ENCODE peak calls at places on chromosomes 12 and 14, in ten cellular contexts. One of them, this sample, is unnamed.

GRCh38 chr12:122726056-122726558 is 4.5 kb downstream of the HCAR1 start:
- DNase-seq in stimulated activated CD4-positive, alpha-beta T cell treated with anti-CD3 and anti-CD28 coated beads, TNF-alpha, amount 100 ng/mL, for 4 hours: no peak
- DNase-seq in lung: no peak
- DNase-seq in brain pericyte: no peak
- DNase-seq in AG08396: no peak
- DNase-seq in AG04450: no peak
- DNase-seq in Calu3: peak; percentile 74
- DNase-seq in A549: no peak
- DNase-seq in Kasumi-1: peak; percentile 74
- DNase-seq in GM12891: no peak
- DNase-seq in this sample: no peak

GRCh38 chr12:58963844-58964243 is 43.5 kb upstream of the LRIG3 start:
- DNase-seq in stimulated activated CD4-positive, alpha-beta T cell treated with anti-CD3 and anti-CD28 coated beads, TNF-alpha, amount 100 ng/mL, for 4 hours: no peak
- DNase-seq in lung: no peak
- DNase-seq in brain pericyte: no peak
- DNase-seq in AG08396: no peak
- DNase-seq in AG04450: no peak
- DNase-seq in Calu3: no peak
- DNase-seq in A549: no peak
- DNase-seq in Kasumi-1: no peak
- DNase-seq in GM12891: no peak
- DNase-seq in this sample: no peak

GRCh38 chr12:125436686-125437085 is 371.5 kb downstream of the AACS start:
- DNase-seq in stimulated activated CD4-positive, alpha-beta T cell treated with anti-CD3 and anti-CD28 coated beads, TNF-alpha, amount 100 ng/mL, for 4 hours: no peak
- DNase-seq in lung: no peak
- DNase-seq in brain pericyte: no peak
- DNase-seq in AG08396: no peak
- DNase-seq in AG04450: no peak
- DNase-seq in Calu3: no peak
- DNase-seq in A549: no peak
- DNase-seq in Kasumi-1: no peak
- DNase-seq in GM12891: no peak
- DNase-seq in this sample: no peak

GRCh38 chr14:69522026-69522425 is 37.5 kb downstream of the PLEKHD1 start:
- DNase-seq in stimulated activated CD4-positive, alpha-beta T cell treated with anti-CD3 and anti-CD28 coated beads, TNF-alpha, amount 100 ng/mL, for 4 hours: no peak
- DNase-seq in lung: no peak
- DNase-seq in brain pericyte: no peak
- DNase-seq in AG08396: no peak
- DNase-seq in AG04450: no peak
- DNase-seq in Calu3: no peak
- DNase-seq in A549: no peak
- DNase-seq in Kasumi-1: no peak
- DNase-seq in GM12891: no peak
- DNase-seq in this sample: no peak

GRCh38 chr14:104393898-104394605 is 185.5 kb upstream of the C14orf180 start:
- DNase-seq in stimulated activated CD4-positive, alpha-beta T cell treated with anti-CD3 and anti-CD28 coated beads, TNF-alpha, amount 100 ng/mL, for 4 hours: no peak
- DNase-seq in lung: peak; percentile 30
- DNase-seq in brain pericyte: no peak
- DNase-seq in AG08396: no peak
- DNase-seq in AG04450: no peak
- DNase-seq in Calu3: no peak
- DNase-seq in A549: no peak
- DNase-seq in Kasumi-1: peak; percentile 97
- DNase-seq in GM12891: no peak
- DNase-seq in this sample: no peak

GRCh38 chr14:74459981-74460380 is 33.1 kb downstream of the NPC2 start:
- DNase-seq in stimulated activated CD4-positive, alpha-beta T cell treated with anti-CD3 and anti-CD28 coated beads, TNF-alpha, amount 100 ng/mL, for 4 hours: no peak
- DNase-seq in lung: no peak
- DNase-seq in brain pericyte: no peak
- DNase-seq in AG08396: no peak
- DNase-seq in AG04450: no peak
- DNase-seq in Calu3: no peak
- DNase-seq in A549: no peak
- DNase-seq in Kasumi-1: no peak
- DNase-seq in GM12891: no peak
- DNase-seq in this sample: no peak

GRCh38 chr12:120262852-120263724 is 2.4 kb downstream of the PXN start:
- DNase-seq in stimulated activated CD4-positive, alpha-beta T cell treated with anti-CD3 and anti-CD28 coated beads, TNF-alpha, amount 100 ng/mL, for 4 hours: no peak
- DNase-seq in lung: no peak
- DNase-seq in brain pericyte: no peak
- DNase-seq in AG08396: no peak
- DNase-seq in AG04450: no peak
- DNase-seq in Calu3: no peak
- DNase-seq in A549: no peak
- DNase-seq in Kasumi-1: no peak
- DNase-seq in GM12891: no peak
- DNase-seq in this sample: no peak

GRCh38 chr12:23548742-23549141 is 400.7 kb downstream of the SOX5 start:
- DNase-seq in stimulated activated CD4-positive, alpha-beta T cell treated with anti-CD3 and anti-CD28 coated beads, TNF-alpha, amount 100 ng/mL, for 4 hours: no peak
- DNase-seq in lung: no peak
- DNase-seq in brain pericyte: no peak
- DNase-seq in AG08396: no peak
- DNase-seq in AG04450: no peak
- DNase-seq in Calu3: no peak
- DNase-seq in A549: no peak
- DNase-seq in Kasumi-1: no peak
- DNase-seq in GM12891: no peak
- DNase-seq in this sample: no peak

GRCh38 chr12:119621878-119622277 is 28.3 kb downstream of the TMEM233 start:
- DNase-seq in stimulated activated CD4-positive, alpha-beta T cell treated with anti-CD3 and anti-CD28 coated beads, TNF-alpha, amount 100 ng/mL, for 4 hours: no peak
- DNase-seq in lung: no peak
- DNase-seq in brain pericyte: no peak
- DNase-seq in AG08396: no peak
- DNase-seq in AG04450: no peak
- DNase-seq in Calu3: no peak
- DNase-seq in A549: no peak
- DNase-seq in Kasumi-1: no peak
- DNase-seq in GM12891: no peak
- DNase-seq in this sample: no peak

GRCh38 chr12:107336705-107337104 is 243.4 kb upstream of the CRY1 start:
- DNase-seq in stimulated activated CD4-positive, alpha-beta T cell treated with anti-CD3 and anti-CD28 coated beads, TNF-alpha, amount 100 ng/mL, for 4 hours: no peak
- DNase-seq in lung: no peak
- DNase-seq in brain pericyte: no peak
- DNase-seq in AG08396: no peak
- DNase-seq in AG04450: no peak
- DNase-seq in Calu3: no peak
- DNase-seq in A549: no peak
- DNase-seq in Kasumi-1: no peak
- DNase-seq in GM12891: no peak
- DNase-seq in this sample: no peak

GRCh38 chr14:101357038-101357437 is 204.3 kb upstream of the DIO3 start:
- DNase-seq in stimulated activated CD4-positive, alpha-beta T cell treated with anti-CD3 and anti-CD28 coated beads, TNF-alpha, amount 100 ng/mL, for 4 hours: no peak
- DNase-seq in lung: no peak
- DNase-seq in brain pericyte: no peak
- DNase-seq in AG08396: no peak
- DNase-seq in AG04450: no peak
- DNase-seq in Calu3: no peak
- DNase-seq in A549: no peak
- DNase-seq in Kasumi-1: no peak
- DNase-seq in GM12891: no peak
- DNase-seq in this sample: no peak

GRCh38 chr14:60174352-60175254 is 9.4 kb upstream of the DHRS7 start:
- DNase-seq in stimulated activated CD4-positive, alpha-beta T cell treated with anti-CD3 and anti-CD28 coated beads, TNF-alpha, amount 100 ng/mL, for 4 hours: no peak
- DNase-seq in lung: no peak
- DNase-seq in brain pericyte: no peak
- DNase-seq in AG08396: no peak
- DNase-seq in AG04450: no peak
- DNase-seq in Calu3: no peak
- DNase-seq in A549: no peak
- DNase-seq in Kasumi-1: no peak
- DNase-seq in GM12891: no peak
- DNase-seq in this sample: no peak

GRCh38 chr12:334114-334513 is 55.0 kb downstream of the KDM5A start:
- DNase-seq in stimulated activated CD4-positive, alpha-beta T cell treated with anti-CD3 and anti-CD28 coated beads, TNF-alpha, amount 100 ng/mL, for 4 hours: no peak
- DNase-seq in lung: no peak
- DNase-seq in brain pericyte: no peak
- DNase-seq in AG08396: no peak
- DNase-seq in AG04450: no peak
- DNase-seq in Calu3: no peak
- DNase-seq in A549: no peak
- DNase-seq in Kasumi-1: no peak
- DNase-seq in GM12891: no peak
- DNase-seq in this sample: no peak

GRCh38 chr14:80489513-80489912 is 278.2 kb upstream of the DIO2 start:
- DNase-seq in stimulated activated CD4-positive, alpha-beta T cell treated with anti-CD3 and anti-CD28 coated beads, TNF-alpha, amount 100 ng/mL, for 4 hours: no peak
- DNase-seq in lung: no peak
- DNase-seq in brain pericyte: no peak
- DNase-seq in AG08396: no peak
- DNase-seq in AG04450: no peak
- DNase-seq in Calu3: no peak
- DNase-seq in A549: no peak
- DNase-seq in Kasumi-1: no peak
- DNase-seq in GM12891: no peak
- DNase-seq in this sample: no peak

GRCh38 chr12:93126069-93126474 is 197.0 kb upstream of the EEA1 start:
- DNase-seq in stimulated activated CD4-positive, alpha-beta T cell treated with anti-CD3 and anti-CD28 coated beads, TNF-alpha, amount 100 ng/mL, for 4 hours: no peak
- DNase-seq in lung: no peak
- DNase-seq in brain pericyte: no peak
- DNase-seq in AG08396: no peak
- DNase-seq in AG04450: no peak
- DNase-seq in Calu3: no peak
- DNase-seq in A549: no peak
- DNase-seq in Kasumi-1: no peak
- DNase-seq in GM12891: no peak
- DNase-seq in this sample: no peak

GRCh38 chr14:31402764-31403163 is 17.6 kb downstream of the HEATR5A start:
- DNase-seq in stimulated activated CD4-positive, alpha-beta T cell treated with anti-CD3 and anti-CD28 coated beads, TNF-alpha, amount 100 ng/mL, for 4 hours: no peak
- DNase-seq in lung: no peak
- DNase-seq in brain pericyte: no peak
- DNase-seq in AG08396: no peak
- DNase-seq in AG04450: no peak
- DNase-seq in Calu3: no peak
- DNase-seq in A549: no peak
- DNase-seq in Kasumi-1: no peak
- DNase-seq in GM12891: no peak
- DNase-seq in this sample: no peak

GRCh38 chr12:108825205-108825950 is 32.0 kb downstream of the SSH1 start:
- DNase-seq in stimulated activated CD4-positive, alpha-beta T cell treated with anti-CD3 and anti-CD28 coated beads, TNF-alpha, amount 100 ng/mL, for 4 hours: no peak
- DNase-seq in lung: no peak
- DNase-seq in brain pericyte: no peak
- DNase-seq in AG08396: no peak
- DNase-seq in AG04450: no peak
- DNase-seq in Calu3: no peak
- DNase-seq in A549: no peak
- DNase-seq in Kasumi-1: no peak
- DNase-seq in GM12891: no peak
- DNase-seq in this sample: no peak

GRCh38 chr14:105138021-105138541 is 30.5 kb downstream of the JAG2 start:
- DNase-seq in stimulated activated CD4-positive, alpha-beta T cell treated with anti-CD3 and anti-CD28 coated beads, TNF-alpha, amount 100 ng/mL, for 4 hours: no peak
- DNase-seq in lung: no peak
- DNase-seq in brain pericyte: no peak
- DNase-seq in AG08396: no peak
- DNase-seq in AG04450: no peak
- DNase-seq in Calu3: no peak
- DNase-seq in A549: no peak
- DNase-seq in Kasumi-1: no peak
- DNase-seq in GM12891: no peak
- DNase-seq in this sample: no peak